ENCODE peak calls at places on chromosomes 16 and 17, in eight cellular contexts. U is heart right ventricle; W is EL; M is heart left ventricle; E is fibroblast of pulmonary artery; D is stimulated activated CD8-positive, alpha-beta memory T cell treated with anti-CD3 and anti-CD28 coated beads, Interleukin-7, amount 100 ng/mL, for 1 hour; F is suprapubic skin; T is aorta. Z is an unnamed sample.

GRCh38 chr16:49532243-49532870 is 158.8 kb downstream of the C16orf78 start:
- DNase-seq in U (no peak), W (no peak), M (no peak), E (no peak), D (no peak), F (no peak), T (peak), Z (no peak)

GRCh38 chr17:80705988-80706387 is 161.3 kb downstream of the RPTOR start:
- DNase-seq in U (no peak), W (no peak), M (no peak), E (no peak), D (no peak), F (no peak), T (no peak), Z (no peak)

GRCh38 chr16:66357523-66357928 is 9.0 kb upstream of the CDH5 start:
- DNase-seq in U (no peak), W (peak), M (peak), E (peak), D (no peak), F (no peak), T (no peak), Z (peak)

GRCh38 chr17:62085511-62086408 is 20.7 kb upstream of the MED13 start:
- DNase-seq in U (no peak), W (no peak), M (no peak), E (no peak), D (no peak), F (no peak), T (no peak), Z (no peak)

GRCh38 chr16:53014287-53014686 is 38.4 kb downstream of the CHD9NB start:
- DNase-seq in U (no peak), W (no peak), M (no peak), E (no peak), D (no peak), F (no peak), T (no peak), Z (no peak)

GRCh38 chr17:3984719-3985444 is 20.6 kb upstream of the ATP2A3 start:
- DNase-seq in U (no peak), W (no peak), M (no peak), E (no peak), D (no peak), F (no peak), T (no peak), Z (no peak)

GRCh38 chr17:70622382-70623260 is 453.3 kb downstream of the KCNJ2 start:
- DNase-seq in U (peak), W (peak), M (peak), E (peak), D (no peak), F (no peak), T (no peak), Z (peak)

GRCh38 chr17:78359216-78359935 is 501 bp downstream of the SOCS3 start:
- DNase-seq in U (peak), W (peak), M (no peak), E (peak), D (no peak), F (no peak), T (peak), Z (no peak)

GRCh38 chr16:48153689-48154265 is 2.0 kb downstream of the ABCC12 start:
- DNase-seq in U (no peak), W (no peak), M (no peak), E (no peak), D (no peak), F (peak), T (no peak), Z (no peak)

GRCh38 chr17:50221500-50222480 is 20.4 kb upstream of the COL1A1 start:
- DNase-seq in U (peak), W (peak), M (no peak), E (peak), D (no peak), F (no peak), T (peak), Z (peak)

GRCh38 chr16:29014561-29015029 is 29.7 kb downstream of the LAT start:
- DNase-seq in U (no peak), W (no peak), M (no peak), E (no peak), D (no peak), F (no peak), T (no peak), Z (no peak)

GRCh38 chr17:61403846-61404701 is 4.4 kb downstream of the TBX2 start:
- DNase-seq in U (no peak), W (no peak), M (no peak), E (no peak), D (no peak), F (no peak), T (peak), Z (no peak)

GRCh38 chr17:77881545-77881944 is 77.0 kb upstream of the TNRC6C start:
- DNase-seq in U (peak), W (peak), M (peak), E (peak), D (peak), F (peak), T (peak), Z (peak)

GRCh38 chr16:30609002-30609927 is 924 bp downstream of the ZNF689 start:
- DNase-seq in U (peak), W (peak), M (peak), E (peak), D (no peak), F (no peak), T (peak), Z (peak)

GRCh38 chr17:50102164-50102991 is 7.2 kb downstream of the PDK2 start:
- DNase-seq in U (peak), W (no peak), M (peak), E (no peak), D (no peak), F (no peak), T (peak), Z (peak)

GRCh38 chr16:60788631-60789030 is 1247.6 kb downstream of the CDH8 start:
- DNase-seq in U (no peak), W (no peak), M (no peak), E (no peak), D (no peak), F (no peak), T (no peak), Z (no peak)

GRCh38 chr17:75557075-75557851 is 30.3 kb upstream of the MYO15B start:
- DNase-seq in U (no peak), W (peak), M (no peak), E (peak), D (no peak), F (no peak), T (no peak), Z (peak)

GRCh38 chr16:71894229-71894920 is 956 bp upstream of the IST1 start:
- DNase-seq in U (no peak), W (peak), M (peak), E (peak), D (no peak), F (no peak), T (peak), Z (peak)

GRCh38 chr16:24670623-24671454 is 58.6 kb upstream of the TNRC6A start:
- DNase-seq in U (peak), W (peak), M (peak), E (peak), D (no peak), F (no peak), T (peak), Z (peak)

GRCh38 chr17:41907633-41908539 is 10.9 kb downstream of the ACLY start:
- DNase-seq in U (no peak), W (peak), M (no peak), E (no peak), D (no peak), F (no peak), T (no peak), Z (no peak)

GRCh38 chr17:73393962-73394361 is 82.2 kb upstream of the CDC42EP4 start:
- DNase-seq in U (no peak), W (peak), M (no peak), E (no peak), D (no peak), F (no peak), T (no peak), Z (peak)

GRCh38 chr16:84791088-84791487 is 28.7 kb upstream of the CRISPLD2 start:
- DNase-seq in U (no peak), W (no peak), M (no peak), E (no peak), D (no peak), F (no peak), T (no peak), Z (no peak)

GRCh38 chr17:83185023-83186002 is 105.9 kb downstream of the METRNL start:
- DNase-seq in U (no peak), W (no peak), M (peak), E (no peak), D (no peak), F (no peak), T (peak), Z (no peak)

GRCh38 chr16:87661561-87661960 is 59.3 kb downstream of the JPH3 start:
- DNase-seq in U (peak), W (peak), M (peak), E (peak), D (no peak), F (no peak), T (peak), Z (peak)

GRCh38 chr16:14475370-14476139 is 154.5 kb downstream of the PARN start:
- DNase-seq in U (no peak), W (no peak), M (no peak), E (no peak), D (no peak), F (no peak), T (no peak), Z (no peak)

GRCh38 chr17:70808596-70808995 is 639.3 kb downstream of the KCNJ2 start:
- DNase-seq in U (no peak), W (no peak), M (no peak), E (no peak), D (no peak), F (no peak), T (no peak), Z (peak)

GRCh38 chr17:13393841-13394710 is 207.7 kb downstream of the HS3ST3A1 start:
- DNase-seq in U (no peak), W (peak), M (no peak), E (peak), D (no peak), F (no peak), T (no peak), Z (peak)

GRCh38 chr17:48011405-48012150 is 26.0 kb downstream of the COPZ2 start:
- DNase-seq in U (no peak), W (peak), M (no peak), E (no peak), D (no peak), F (no peak), T (no peak), Z (peak)

GRCh38 chr17:27497696-27498095 is 41.4 kb downstream of the KSR1 start:
- DNase-seq in U (no peak), W (no peak), M (no peak), E (no peak), D (no peak), F (no peak), T (no peak), Z (no peak)

GRCh38 chr17:78557598-78558039 is 19.6 kb downstream of the DNAH17 start:
- DNase-seq in U (no peak), W (peak), M (no peak), E (peak), D (no peak), F (no peak), T (no peak), Z (peak)

GRCh38 chr17:73359987-73360410 is 48.2 kb upstream of the CDC42EP4 start:
- DNase-seq in U (peak), W (no peak), M (no peak), E (no peak), D (no peak), F (no peak), T (no peak), Z (no peak)

GRCh38 chr16:30459456-30459855 is 13.1 kb upstream of the ITGAL start:
- DNase-seq in U (no peak), W (no peak), M (no peak), E (no peak), D (no peak), F (no peak), T (no peak), Z (no peak)

GRCh38 chr16:47787695-47788094 is 326.6 kb downstream of the PHKB start:
- DNase-seq in U (no peak), W (peak), M (no peak), E (peak), D (no peak), F (no peak), T (no peak), Z (peak)

GRCh38 chr17:7405413-7405881 is 1.6 kb upstream of the TMEM256 start:
- DNase-seq in U (no peak), W (peak), M (no peak), E (no peak), D (no peak), F (no peak), T (no peak), Z (no peak)

Z was measured in myocyte.